ENCODE peak calls at places on chromosomes 2 and 18, in six cellular contexts. One of them, this sample, is unnamed.
A peak's percentile ranks its signal among the peaks of the same experiment; 100 is the strongest.

GRCh38 chr2:181218271-181218935 is 238.0 kb downstream of the UBE2E3 start:
- DNase-seq in WTC11: no peak
- DNase-seq in left kidney: no peak
- DNase-seq in NCI-H2081: no peak
- DNase-seq in Peyer's patch: no peak
- DNase-seq in smooth muscle cell of the brain vasculature: no peak
- DNase-seq in this sample: no peak

GRCh38 chr2:148812306-148812705 is 62.7 kb upstream of the KIF5C start:
- DNase-seq in WTC11: no peak
- DNase-seq in left kidney: peak; percentile 27
- DNase-seq in NCI-H2081: no peak
- DNase-seq in Peyer's patch: no peak
- DNase-seq in smooth muscle cell of the brain vasculature: no peak
- DNase-seq in this sample: no peak

GRCh38 chr2:158015428-158016076 is 86.1 kb upstream of the UPP2 start:
- DNase-seq in WTC11: no peak
- DNase-seq in left kidney: no peak
- DNase-seq in NCI-H2081: no peak
- DNase-seq in Peyer's patch: no peak
- DNase-seq in smooth muscle cell of the brain vasculature: no peak
- DNase-seq in this sample: no peak

GRCh38 chr2:21892140-21892539 is 768.4 kb downstream of the TDRD15 start:
- DNase-seq in WTC11: no peak
- DNase-seq in left kidney: no peak
- DNase-seq in NCI-H2081: no peak
- DNase-seq in Peyer's patch: no peak
- DNase-seq in smooth muscle cell of the brain vasculature: no peak
- DNase-seq in this sample: no peak

GRCh38 chr18:44508474-44508873 is 172.2 kb upstream of the SETBP1 start:
- DNase-seq in WTC11: no peak
- DNase-seq in left kidney: no peak
- DNase-seq in NCI-H2081: no peak
- DNase-seq in Peyer's patch: no peak
- DNase-seq in smooth muscle cell of the brain vasculature: no peak
- DNase-seq in this sample: no peak

GRCh38 chr2:18777250-18777812 is 188.0 kb upstream of the NT5C1B start:
- DNase-seq in WTC11: no peak
- DNase-seq in left kidney: peak; percentile 91
- DNase-seq in NCI-H2081: peak; percentile 19
- DNase-seq in Peyer's patch: no peak
- DNase-seq in smooth muscle cell of the brain vasculature: no peak
- DNase-seq in this sample: no peak

GRCh38 chr2:17901246-17901645 is 22.8 kb downstream of the KCNS3 start:
- DNase-seq in WTC11: no peak
- DNase-seq in left kidney: no peak
- DNase-seq in NCI-H2081: peak; percentile 14
- DNase-seq in Peyer's patch: no peak
- DNase-seq in smooth muscle cell of the brain vasculature: peak; percentile 40
- DNase-seq in this sample: no peak

GRCh38 chr2:188199716-188200128 is 92.0 kb upstream of the GULP1 start:
- DNase-seq in WTC11: no peak
- DNase-seq in left kidney: no peak
- DNase-seq in NCI-H2081: no peak
- DNase-seq in Peyer's patch: no peak
- DNase-seq in smooth muscle cell of the brain vasculature: peak; percentile 20
- DNase-seq in this sample: no peak

GRCh38 chr2:238892796-238893195 is 44.9 kb downstream of the TWIST2 start:
- DNase-seq in WTC11: no peak
- DNase-seq in left kidney: no peak
- DNase-seq in NCI-H2081: no peak
- DNase-seq in Peyer's patch: no peak
- DNase-seq in smooth muscle cell of the brain vasculature: no peak
- DNase-seq in this sample: no peak